ENCODE peak calls at places on chromosomes 5 and 9, in nine cellular contexts. X is cardiac fibroblast; B is transverse colon; W is bronchial epithelial cell; S is BJ; U is pancreas; C is fibroblast of mammary gland; O is spleen; F is CD8-positive, alpha-beta T cell. K is an unnamed sample.

GRCh38 chr9:21801683-21802417 is 586 bp upstream of the MTAP start:
- DNase-seq in F (no peak), U (peak), W (peak), O (peak), C (peak), S (no peak), B (peak), X (peak), K (no peak)

GRCh38 chr5:153827407-153827806 is 211.3 kb downstream of the FAM114A2 start:
- DNase-seq in W (no peak), B (no peak), F (no peak), C (peak), O (no peak), U (no peak), X (peak), S (no peak), K (no peak)

GRCh38 chr5:60483046-60483445 is 216.9 kb downstream of the DEPDC1B start:
- DNase-seq in O (no peak), F (no peak), X (peak), U (no peak), S (no peak), C (peak), B (no peak), W (peak), K (no peak)

GRCh38 chr5:170283296-170283695 is 14.3 kb downstream of the LCP2 start:
- DNase-seq in X (no peak), W (no peak), O (no peak), C (no peak), B (no peak), U (no peak), F (no peak), S (no peak), K (no peak)

GRCh38 chr5:44641820-44642219 is 166.9 kb upstream of the MRPS30 start:
- DNase-seq in C (no peak), U (no peak), W (no peak), F (no peak), S (no peak), X (no peak), O (peak), B (no peak), K (no peak)

GRCh38 chr9:90433398-90433890 is 209.2 kb downstream of the DIRAS2 start:
- DNase-seq in C (no peak), W (peak), F (no peak), S (no peak), X (no peak), O (no peak), U (no peak), B (no peak), K (no peak)

GRCh38 chr9:72060513-72060912 is at the start of gene C9orf57:
- DNase-seq in F (no peak), B (no peak), S (no peak), O (no peak), X (no peak), C (no peak), U (no peak), W (no peak), K (no peak)

GRCh38 chr5:4551034-4551433 is 589.1 kb upstream of the ADAMTS16 start:
- DNase-seq in F (no peak), B (no peak), S (no peak), X (no peak), C (no peak), O (no peak), W (no peak), U (no peak), K (no peak)

DNA sequence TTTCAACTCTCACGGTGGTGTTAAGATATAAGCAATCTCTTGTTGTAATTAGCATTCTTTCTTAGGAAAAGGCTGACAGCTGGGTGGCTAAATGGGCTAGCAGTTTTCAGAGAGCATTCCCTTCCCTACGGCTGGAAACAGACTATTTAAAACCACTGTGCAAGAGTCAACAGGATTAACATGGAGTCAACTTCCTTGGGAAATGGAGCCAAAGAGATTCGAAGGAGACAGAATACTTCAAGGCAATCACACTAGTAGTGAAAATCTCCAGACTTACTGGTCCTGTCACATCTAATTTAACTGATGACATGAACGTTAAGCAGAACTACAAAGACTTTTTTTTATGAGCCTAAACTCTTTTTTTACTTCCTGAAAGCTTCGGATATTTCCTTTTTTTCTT is 453.3 kb upstream of the ITGA1 start:
- DNase-seq in F (no peak), U (no peak), C (no peak), B (no peak), O (no peak), S (no peak), W (no peak), X (no peak), K (no peak)
- TF ChIP-seq CTCF in F (no peak), U (no peak), C (no peak), B (no peak), O (no peak), S (no peak), W (no peak), X (no peak), K (no peak)

DNA sequence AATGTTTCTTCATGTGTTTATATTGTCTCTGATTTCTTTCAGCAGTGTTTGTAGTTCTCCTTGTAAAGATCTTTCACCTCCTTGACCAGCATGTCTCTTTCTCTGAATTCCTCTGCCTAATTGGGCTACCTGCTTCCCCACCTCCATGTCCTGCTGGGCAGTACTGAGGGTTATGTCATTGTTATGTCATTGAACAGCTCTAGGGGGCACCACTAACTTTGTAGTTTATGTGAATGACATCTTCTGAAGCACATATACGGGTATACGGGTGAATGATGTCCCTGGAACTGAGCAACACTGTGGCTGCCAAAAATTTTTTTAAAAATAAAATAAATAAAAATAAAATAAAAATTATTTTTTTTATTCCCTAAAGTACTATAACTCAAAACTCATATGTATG is 16.9 kb upstream of the SNCAIP start:
- DNase-seq in O (no peak), W (peak), C (no peak), S (no peak), B (no peak), U (no peak), X (peak), F (no peak), K (no peak)
- H3K4me3 ChIP-seq in O (no peak), W (no peak), C (no peak), S (no peak), B (no peak), U (no peak), X (no peak), F (no peak), K (no peak)

GRCh38 chr5:75053286-75054109 is 1.1 kb upstream of the GCNT4 start:
- DNase-seq in U (peak), F (peak), O (peak), C (peak), S (no peak), W (peak), B (peak), X (peak), K (peak)
- TF ChIP-seq CTCF in U (peak), F (peak), O (no peak), C (no peak), S (peak), W (peak), B (no peak), X (peak), K (peak)

GRCh38 chr9:37253377-37253937 is 133.1 kb downstream of the ZCCHC7 start:
- DNase-seq in U (no peak), X (no peak), B (no peak), W (no peak), O (no peak), S (no peak), C (no peak), F (no peak), K (no peak)

GRCh38 chr9:37243588-37244345 is 123.4 kb downstream of the ZCCHC7 start:
- DNase-seq in X (no peak), U (no peak), B (no peak), C (no peak), W (no peak), F (no peak), S (no peak), O (no peak), K (no peak)

GRCh38 chr9:37251452-37251851 is 131.1 kb downstream of the ZCCHC7 start:
- DNase-seq in W (no peak), S (no peak), U (no peak), F (no peak), O (no peak), B (no peak), C (no peak), X (no peak), K (no peak)

GRCh38 chr9:37246825-37247224 is 126.5 kb downstream of the ZCCHC7 start:
- DNase-seq in S (no peak), W (no peak), C (no peak), B (no peak), O (no peak), X (no peak), U (no peak), F (no peak), K (no peak)

DNA sequence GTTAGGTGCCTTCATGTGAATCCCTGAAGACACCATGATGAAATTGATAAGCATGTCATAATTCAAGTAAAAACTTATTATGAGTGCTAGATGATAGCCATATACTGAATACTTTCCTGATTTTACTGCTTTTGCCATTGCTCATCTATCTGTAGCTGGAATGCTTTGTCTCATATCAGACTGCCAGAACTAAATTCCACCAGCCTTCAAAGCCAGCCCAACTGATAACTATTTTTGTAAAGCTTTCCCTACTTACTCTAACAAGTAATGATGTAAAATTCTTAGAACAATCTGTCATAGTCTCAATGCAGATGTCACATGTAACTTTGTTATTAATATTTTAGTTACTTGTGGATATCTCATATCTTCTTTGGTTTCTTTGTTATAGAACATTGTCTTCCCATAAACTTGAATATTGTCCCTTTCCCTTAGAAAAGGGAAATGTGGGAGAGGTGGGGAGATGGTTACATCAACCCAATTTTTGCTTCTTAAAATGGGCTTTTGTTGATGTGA is 128.3 kb downstream of the ZCCHC7 start:
- DNase-seq in O (no peak), W (no peak), S (no peak), B (no peak), C (no peak), F (no peak), U (no peak), X (no peak), K (no peak)
- H3K4me3 ChIP-seq in O (no peak), W (no peak), S (no peak), B (no peak), C (no peak), F (no peak), U (no peak), X (no peak), K (no peak)

GRCh38 chr9:20271723-20272122 is 350.6 kb downstream of the MLLT3 start:
- DNase-seq in W (no peak), X (no peak), C (peak), O (no peak), S (no peak), U (no peak), F (no peak), B (no peak), K (no peak)
- TF ChIP-seq CTCF in W (no peak), X (peak), C (peak), O (no peak), S (peak), U (no peak), F (no peak), B (no peak), K (no peak)

DNA sequence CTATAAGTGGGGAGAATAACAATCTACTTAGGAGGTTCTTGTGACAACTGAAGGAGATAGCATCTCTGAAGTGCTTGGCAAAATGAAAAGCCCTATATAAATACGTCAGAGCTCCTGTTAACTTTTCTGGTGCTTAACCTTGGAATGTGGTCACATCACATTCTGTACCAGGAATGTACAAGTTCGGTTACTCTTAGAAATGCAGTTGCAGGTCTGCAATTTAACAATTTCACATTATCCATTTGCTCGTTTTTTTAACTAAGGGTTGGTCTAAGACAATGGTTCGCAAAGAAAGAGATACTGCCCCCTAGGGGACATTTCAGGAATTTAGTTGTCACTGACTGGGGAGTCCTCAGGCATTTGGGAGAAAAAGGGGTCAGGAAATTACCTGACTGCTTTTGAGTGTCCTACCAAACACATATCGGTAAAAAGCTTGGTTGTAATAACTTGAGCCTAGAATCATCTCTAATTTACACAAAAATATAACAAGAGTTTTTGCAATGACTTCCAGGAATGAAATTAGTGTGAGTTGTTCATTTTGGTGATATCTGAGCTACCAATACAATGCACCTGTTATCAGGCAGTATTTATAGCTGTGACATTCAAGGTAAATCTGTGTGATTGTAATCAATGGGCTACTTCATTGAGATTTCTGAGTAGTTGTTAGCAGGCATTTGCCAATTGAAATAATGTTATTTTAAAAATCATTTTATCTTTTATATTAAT is 5.4 kb upstream of the HBEGF start:
- DNase-seq in X (peak), U (no peak), O (no peak), W (peak), F (peak), B (peak), C (peak), S (no peak), K (no peak)
- H3K4me3 ChIP-seq in X (no peak), U (no peak), O (no peak), W (no peak), F (no peak), B (no peak), C (no peak), S (no peak), K (no peak)

GRCh38 chr9:103323699-103324098 is 328.6 kb downstream of the CYLC2 start:
- DNase-seq in U (no peak), C (no peak), W (no peak), F (no peak), S (no peak), O (no peak), B (no peak), X (no peak), K (no peak)

GRCh38 chr9:103319979-103320378 is 324.8 kb downstream of the CYLC2 start:
- DNase-seq in X (peak), B (no peak), W (peak), F (no peak), S (no peak), C (no peak), O (no peak), U (no peak), K (no peak)
- TF ChIP-seq CTCF in X (no peak), B (no peak), W (no peak), F (no peak), S (no peak), C (peak), O (no peak), U (no peak), K (no peak)